ENCODE peak calls at places on chromosome 21, in nine cellular contexts. R is cardiac muscle cell, N is IMR-90, F is fibroblast of lung, S is right cardiac atrium, G is fibroblast of pulmonary artery, H is astrocyte of the spinal cord, W is GM12865, Z is epithelial cell of esophagus. L is an unnamed sample.

GRCh38 chr21:14567557-14568279 is 21.6 kb upstream of the SAMSN1 start:
- DNase-seq in R (no peak), N (no peak), F (no peak), S (no peak), G (no peak), H (no peak), W (peak), Z (peak), L (no peak)

GRCh38 chr21:38303300-38303699 is 46.5 kb downstream of the KCNJ15 start:
- DNase-seq in R (no peak), N (peak), F (peak), S (peak), G (peak), H (peak), W (no peak), Z (peak), L (no peak)

GRCh38 chr21:32311621-32312020 is 13.0 kb downstream of the MRAP start:
- DNase-seq in R (no peak), N (no peak), F (no peak), S (no peak), G (no peak), H (no peak), W (no peak), Z (no peak), L (no peak)

GRCh38 chr21:38486221-38486620 is 12.1 kb downstream of the ERG start:
- DNase-seq in R (no peak), N (peak), F (peak), S (no peak), G (peak), H (peak), W (no peak), Z (peak), L (no peak)

GRCh38 chr21:16407403-16408279 is 677.9 kb downstream of the USP25 start:
- DNase-seq in R (peak), N (no peak), F (peak), S (no peak), G (no peak), H (peak), W (no peak), Z (no peak), L (no peak)

GRCh38 chr21:36890086-36890485 is 76.4 kb downstream of the HLCS start:
- DNase-seq in R (no peak), N (no peak), F (peak), S (no peak), G (no peak), H (no peak), W (no peak), Z (no peak), L (no peak)

GRCh38 chr21:33731447-33731846 is 89.1 kb downstream of the ITSN1 start:
- DNase-seq in R (no peak), N (no peak), F (peak), S (no peak), G (peak), H (no peak), W (no peak), Z (peak), L (no peak)

GRCh38 chr21:34698270-34699015 is 29.6 kb downstream of the CLIC6 start:
- DNase-seq in R (no peak), N (no peak), F (peak), S (no peak), G (no peak), H (no peak), W (no peak), Z (no peak), L (no peak)

GRCh38 chr21:34054259-34054658 is 19.1 kb upstream of the MRPS6 start:
- DNase-seq in R (no peak), N (no peak), F (no peak), S (no peak), G (no peak), H (no peak), W (no peak), Z (no peak), L (no peak)

GRCh38 chr21:36732217-36732616 is 33.3 kb downstream of the SIM2 start:
- DNase-seq in R (no peak), N (no peak), F (no peak), S (no peak), G (no peak), H (no peak), W (no peak), Z (no peak), L (no peak)

GRCh38 chr21:32940079-32941014 is 85.4 kb upstream of the OLIG2 start:
- DNase-seq in R (peak), N (peak), F (peak), S (no peak), G (peak), H (peak), W (peak), Z (peak), L (peak)

GRCh38 chr21:43274946-43275310 is 106.1 kb downstream of the CRYAA start:
- DNase-seq in R (no peak), N (no peak), F (no peak), S (peak), G (no peak), H (no peak), W (no peak), Z (no peak), L (no peak)

GRCh38 chr21:34802180-34802899 is 133.5 kb downstream of the CLIC6 start:
- DNase-seq in R (no peak), N (no peak), F (no peak), S (no peak), G (no peak), H (no peak), W (no peak), Z (peak), L (no peak)

GRCh38 chr21:38959686-38960049 is 153.9 kb downstream of the ETS2 start:
- DNase-seq in R (no peak), N (no peak), F (no peak), S (no peak), G (no peak), H (no peak), W (no peak), Z (peak), L (no peak)

GRCh38 chr21:38389891-38390290 is 108.4 kb downstream of the ERG start:
- DNase-seq in R (no peak), N (no peak), F (no peak), S (no peak), G (no peak), H (no peak), W (no peak), Z (no peak), L (no peak)

GRCh38 chr21:18369115-18369514 is 34.5 kb downstream of the TMPRSS15 start:
- DNase-seq in R (peak), N (no peak), F (peak), S (no peak), G (peak), H (peak), W (peak), Z (peak), L (peak)

GRCh38 chr21:39263372-39263771 is 50.1 kb downstream of the BRWD1 start:
- DNase-seq in R (no peak), N (peak), F (no peak), S (no peak), G (peak), H (no peak), W (no peak), Z (peak), L (no peak)

GRCh38 chr21:16535100-16535418 is 805.3 kb downstream of the USP25 start:
- DNase-seq in R (no peak), N (peak), F (peak), S (peak), G (peak), H (peak), W (no peak), Z (peak), L (no peak)

GRCh38 chr21:32916522-32917099 is 109.1 kb upstream of the OLIG2 start:
- DNase-seq in R (no peak), N (no peak), F (no peak), S (no peak), G (no peak), H (no peak), W (peak), Z (no peak), L (peak)

GRCh38 chr21:14863745-14864210 is 201.0 kb downstream of the NRIP1 start:
- DNase-seq in R (no peak), N (peak), F (peak), S (no peak), G (peak), H (no peak), W (no peak), Z (peak), L (no peak)

GRCh38 chr21:33821580-33822322 is 93.9 kb downstream of the ATP5PO start:
- DNase-seq in R (no peak), N (no peak), F (no peak), S (no peak), G (no peak), H (no peak), W (no peak), Z (no peak), L (no peak)

GRCh38 chr21:39175154-39175553 is 8.1 kb downstream of the PSMG1 start:
- DNase-seq in R (peak), N (peak), F (no peak), S (no peak), G (peak), H (peak), W (no peak), Z (peak), L (no peak)

GRCh38 chr21:27802816-27803475 is 836.1 kb upstream of the ADAMTS5 start:
- DNase-seq in R (peak), N (peak), F (no peak), S (no peak), G (peak), H (peak), W (peak), Z (peak), L (peak)

GRCh38 chr21:15036189-15036588 is 28.6 kb downstream of the NRIP1 start:
- DNase-seq in R (no peak), N (no peak), F (no peak), S (no peak), G (no peak), H (no peak), W (no peak), Z (no peak), L (no peak)

GRCh38 chr21:36725793-36726386 is 27.0 kb downstream of the SIM2 start:
- DNase-seq in R (no peak), N (no peak), F (no peak), S (no peak), G (no peak), H (no peak), W (no peak), Z (no peak), L (no peak)

GRCh38 chr21:31530918-31531705 is 128.4 kb upstream of the SOD1 start:
- DNase-seq in R (peak), N (no peak), F (no peak), S (peak), G (no peak), H (peak), W (no peak), Z (peak), L (no peak)

GRCh38 chr21:33478858-33479678 is 706 bp downstream of the TMEM50B start:
- DNase-seq in R (peak), N (peak), F (peak), S (peak), G (peak), H (peak), W (peak), Z (peak), L (peak)

GRCh38 chr21:35303085-35303484 is 254.0 kb upstream of the RUNX1 start:
- DNase-seq in R (no peak), N (peak), F (peak), S (no peak), G (peak), H (peak), W (no peak), Z (peak), L (no peak)

DNA sequence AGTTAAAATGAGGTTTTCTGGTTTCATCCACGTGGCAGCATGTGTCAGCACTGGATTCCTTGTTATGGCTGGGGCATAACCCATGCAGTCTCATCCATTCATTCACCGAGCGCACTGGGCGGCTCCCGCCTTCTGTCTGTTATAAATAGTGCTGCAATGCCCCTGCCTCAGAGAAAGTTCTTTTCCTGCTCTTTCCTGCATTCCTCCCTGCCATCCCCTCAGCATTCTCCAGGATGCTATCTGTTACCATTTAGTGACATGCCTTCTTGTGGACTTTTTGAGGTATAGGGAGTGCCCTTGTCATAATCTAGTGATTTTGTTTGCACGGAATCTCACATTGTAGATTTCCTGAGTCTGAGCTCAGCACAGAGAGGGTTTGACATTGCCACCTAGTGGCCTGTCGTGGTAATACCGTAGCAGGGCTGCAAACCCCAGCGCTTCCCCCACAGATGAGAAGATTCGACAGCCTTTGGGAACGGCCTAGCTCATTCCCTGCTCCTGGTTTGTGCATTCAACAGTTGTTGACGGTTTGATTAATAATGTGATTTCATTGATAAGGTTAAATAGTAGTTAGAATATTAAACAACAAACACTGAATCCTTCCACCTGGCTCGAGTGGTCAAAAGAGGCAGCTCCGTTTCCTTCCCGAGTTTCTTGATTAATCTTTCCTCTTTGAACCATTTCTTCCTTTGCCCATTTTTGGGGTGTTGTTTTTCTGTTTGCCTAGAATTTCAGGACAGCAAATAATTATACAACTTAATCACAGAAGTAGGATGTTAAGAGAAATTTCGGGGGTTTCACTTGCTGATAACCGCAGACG is 46.3 kb downstream of the UMODL1 start:
- DNase-seq in R (peak), N (peak), F (peak), S (peak), G (peak), H (peak), W (peak), Z (peak), L (peak)
- H3K4me3 ChIP-seq in R (no peak), N (no peak), F (peak), S (no peak), G (peak), H (peak), W (no peak), Z (no peak), L (no peak)

GRCh38 chr21:45515241-45516061 is 26.8 kb downstream of the SLC19A1 start:
- DNase-seq in R (no peak), N (no peak), F (no peak), S (peak), G (no peak), H (no peak), W (no peak), Z (no peak), L (no peak)
- H3K4me3 ChIP-seq in R (no peak), N (no peak), F (no peak), S (no peak), G (no peak), H (no peak), W (no peak), Z (no peak), L (no peak)

GRCh38 chr21:41507521-41508414 is at the start of gene TMPRSS2:
- DNase-seq in R (peak), N (no peak), F (no peak), S (no peak), G (no peak), H (no peak), W (no peak), Z (peak), L (no peak)
- H3K4me3 ChIP-seq in R (peak), N (no peak), F (no peak), S (peak), G (no peak), H (no peak), W (no peak), Z (peak), L (no peak)

GRCh38 chr21:25772680-25773079 is 37.9 kb downstream of the GABPA start:
- DNase-seq in R (no peak), N (no peak), F (peak), S (no peak), G (peak), H (no peak), W (no peak), Z (peak), L (no peak)

DNA sequence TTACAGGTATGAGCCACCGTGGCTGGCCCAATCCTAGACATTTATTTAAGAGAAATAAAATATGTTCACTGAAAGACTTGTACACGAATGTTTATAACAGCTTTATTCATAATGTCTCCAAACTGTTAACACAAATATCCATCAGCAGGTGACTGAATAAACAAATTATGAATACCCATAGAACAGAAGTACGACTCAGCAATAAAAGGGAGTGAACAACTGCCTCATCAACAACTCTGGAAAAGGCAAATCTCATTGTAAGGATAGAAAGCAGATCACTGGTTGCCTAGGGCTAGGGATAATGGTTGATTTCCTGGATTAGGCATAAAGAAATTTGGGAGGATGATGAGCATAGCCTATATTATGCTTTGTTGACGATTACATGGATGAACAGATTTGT is 41.7 kb downstream of the GABPA start:
- DNase-seq in R (no peak), N (no peak), F (no peak), S (no peak), G (no peak), H (no peak), W (no peak), Z (no peak), L (no peak)
- H3K4me3 ChIP-seq in R (no peak), N (no peak), F (no peak), S (no peak), G (no peak), H (no peak), W (no peak), Z (no peak), L (no peak)

GRCh38 chr21:7933923-7934322 is 2587.5 kb upstream of the TPTE start:
- DNase-seq in R (no peak), N (no peak), F (no peak), S (no peak), G (no peak), H (no peak), W (no peak), Z (no peak), L (no peak)
- H3K4me3 ChIP-seq in R (no peak), N (no peak), F (no peak), S (no peak), G (no peak), H (no peak), W (no peak), Z (no peak), L (no peak)

DNA sequence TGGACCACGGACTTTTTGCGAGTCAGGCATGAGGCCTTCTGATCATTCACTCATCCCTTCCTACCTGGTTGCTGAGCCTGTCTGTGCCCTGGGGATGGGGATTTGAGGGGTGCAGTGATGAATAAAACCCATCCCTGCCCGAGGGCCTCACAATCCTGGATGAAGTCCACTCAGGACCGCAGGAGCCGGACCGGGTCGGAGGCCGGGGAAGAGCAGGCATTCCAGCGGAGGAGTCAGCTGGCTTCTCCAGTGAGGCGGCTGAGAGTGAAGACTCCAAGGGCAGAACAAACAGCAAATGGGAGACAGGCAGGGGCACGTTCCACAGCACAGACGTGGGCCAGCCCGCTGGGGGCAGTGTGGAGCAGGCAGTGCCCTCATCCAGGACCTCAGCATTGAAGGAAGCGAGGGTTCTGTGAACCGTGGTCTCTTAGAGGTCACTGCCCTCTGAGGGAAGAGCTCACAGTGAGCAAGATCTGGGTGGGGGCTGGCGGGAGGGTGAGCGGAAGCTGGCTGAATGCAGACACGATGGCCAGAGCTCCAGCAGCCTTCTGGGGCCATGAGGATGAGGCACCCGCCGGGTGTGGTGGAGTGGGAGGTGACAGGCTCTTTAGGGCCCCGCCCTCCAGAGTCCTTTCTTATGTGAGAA is 10.9 kb upstream of the LRRC3 start:
- DNase-seq in R (no peak), N (no peak), F (no peak), S (no peak), G (no peak), H (no peak), W (no peak), Z (no peak), L (no peak)
- H3K4me3 ChIP-seq in R (no peak), N (no peak), F (no peak), S (no peak), G (no peak), H (no peak), W (no peak), Z (no peak), L (no peak)

GRCh38 chr21:46091631-46092025 is 6.3 kb upstream of the COL6A2 start:
- DNase-seq in R (no peak), N (peak), F (no peak), S (no peak), G (no peak), H (no peak), W (no peak), Z (no peak), L (no peak)
- H3K4me3 ChIP-seq in R (no peak), N (no peak), F (peak), S (no peak), G (no peak), H (no peak), W (no peak), Z (no peak), L (no peak)

GRCh38 chr21:44507673-44508425 is 32.1 kb downstream of the KRTAP10-1 start:
- DNase-seq in R (no peak), N (no peak), F (no peak), S (peak), G (no peak), H (no peak), W (no peak), Z (no peak), L (no peak)

GRCh38 chr21:44508426-44508710 is 31.6 kb downstream of the KRTAP10-1 start:
- DNase-seq in R (no peak), N (no peak), F (no peak), S (no peak), G (no peak), H (no peak), W (no peak), Z (no peak), L (no peak)

GRCh38 chr21:44505673-44506278 is 34.2 kb downstream of the KRTAP10-1 start:
- DNase-seq in R (no peak), N (no peak), F (no peak), S (peak), G (no peak), H (no peak), W (no peak), Z (no peak), L (no peak)

GRCh38 chr21:44508711-44509445 is 31.1 kb downstream of the KRTAP10-1 start:
- DNase-seq in R (no peak), N (no peak), F (no peak), S (peak), G (no peak), H (no peak), W (no peak), Z (no peak), L (no peak)

DNA sequence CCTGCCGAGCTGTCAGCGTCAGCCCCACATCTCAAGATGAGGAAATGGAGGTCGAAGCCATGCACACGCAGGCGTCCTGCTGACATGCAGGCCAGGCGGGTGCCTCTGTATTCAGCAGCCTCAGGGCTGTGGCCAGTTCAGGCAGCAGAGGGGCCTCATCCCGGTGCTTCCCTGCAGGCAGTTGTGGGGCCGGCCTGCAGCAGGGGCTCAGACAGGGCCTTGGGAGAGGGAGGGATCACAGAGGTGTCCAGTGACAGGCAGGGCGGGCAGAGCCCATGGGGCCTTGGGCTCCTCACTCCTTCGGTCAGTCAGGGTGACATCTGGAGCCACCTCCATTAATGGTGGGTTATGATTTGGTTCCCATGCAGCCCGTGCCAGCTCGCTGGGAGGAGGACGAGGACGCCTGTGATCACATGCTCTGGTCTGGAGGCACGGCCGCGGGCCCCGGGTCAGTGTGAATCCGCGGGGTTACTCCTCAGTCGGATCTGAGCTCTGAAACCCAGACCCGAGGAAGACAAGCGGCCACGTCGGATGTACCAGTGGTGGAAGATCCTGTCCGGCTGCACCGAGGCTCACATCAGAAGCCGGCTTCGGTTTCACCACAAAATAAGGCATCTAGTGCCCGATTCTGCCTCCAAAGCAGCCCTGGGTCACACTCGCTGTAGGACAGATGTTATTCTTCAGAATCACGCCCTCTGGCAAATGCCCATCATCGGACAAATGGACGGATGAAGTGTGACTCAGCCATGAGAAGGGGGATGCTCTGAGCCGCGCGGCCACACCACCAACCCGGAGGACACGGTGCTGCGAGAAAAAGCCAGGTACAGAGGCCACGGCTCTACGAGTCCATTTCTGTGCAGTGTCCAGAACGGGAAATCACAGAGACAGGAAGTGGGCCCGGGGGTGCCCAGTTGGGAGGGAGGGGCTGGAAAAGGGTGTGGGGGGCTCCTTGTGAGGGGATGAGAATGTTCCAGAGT is 33.4 kb downstream of the KRTAP10-1 start:
- DNase-seq in R (peak), N (no peak), F (no peak), S (peak), G (no peak), H (no peak), W (no peak), Z (no peak), L (no peak)
- H3K4me3 ChIP-seq in R (no peak), N (no peak), F (no peak), S (no peak), G (no peak), H (no peak), W (no peak), Z (no peak), L (no peak)